ENCODE peak calls at places on chromosomes 5 and 9, in four cellular contexts. I is IMR-90, Z is K562, P is GM12878. A is an unnamed sample.

GRCh38 chr5:66596791-66597757 is 881 bp downstream of the MAST4 start:
- DNase-seq in P (no peak), I (no peak), Z (peak), A (peak)

GRCh38 chr5:22852807-22853670 is at the start of gene CDH12:
- DNase-seq in P (no peak), Z (no peak), I (no peak), A (no peak)

GRCh38 chr9:105737205-105737604 is 42.9 kb downstream of the TMEM38B start:
- DNase-seq in P (no peak), I (no peak), Z (no peak), A (no peak)

GRCh38 chr5:171272996-171273970 is 35.8 kb upstream of the TLX3 start:
- DNase-seq in P (no peak), Z (peak), I (peak), A (peak)

GRCh38 chr9:111501005-111501562 is 16.9 kb upstream of the ECPAS start:
- DNase-seq in Z (no peak), I (no peak), P (no peak), A (no peak)

GRCh38 chr5:98588225-98588624 is 185.2 kb upstream of the RGMB start:
- DNase-seq in Z (no peak), I (peak), P (no peak), A (no peak)

GRCh38 chr9:78938821-78939220 is 632.9 kb upstream of the TLE4 start:
- DNase-seq in I (no peak), P (no peak), Z (no peak), A (no peak)

GRCh38 chr9:116488373-116488772 is 198.7 kb upstream of the TRIM32 start:
- DNase-seq in I (no peak), Z (no peak), P (no peak), A (no peak)

GRCh38 chr5:43676083-43676840 is 73.3 kb downstream of the NNT start:
- DNase-seq in P (no peak), Z (no peak), I (peak), A (no peak)
- TF ChIP-seq ELK1 in P (no peak), Z (no peak), I (no peak), A (no peak)

DNA sequence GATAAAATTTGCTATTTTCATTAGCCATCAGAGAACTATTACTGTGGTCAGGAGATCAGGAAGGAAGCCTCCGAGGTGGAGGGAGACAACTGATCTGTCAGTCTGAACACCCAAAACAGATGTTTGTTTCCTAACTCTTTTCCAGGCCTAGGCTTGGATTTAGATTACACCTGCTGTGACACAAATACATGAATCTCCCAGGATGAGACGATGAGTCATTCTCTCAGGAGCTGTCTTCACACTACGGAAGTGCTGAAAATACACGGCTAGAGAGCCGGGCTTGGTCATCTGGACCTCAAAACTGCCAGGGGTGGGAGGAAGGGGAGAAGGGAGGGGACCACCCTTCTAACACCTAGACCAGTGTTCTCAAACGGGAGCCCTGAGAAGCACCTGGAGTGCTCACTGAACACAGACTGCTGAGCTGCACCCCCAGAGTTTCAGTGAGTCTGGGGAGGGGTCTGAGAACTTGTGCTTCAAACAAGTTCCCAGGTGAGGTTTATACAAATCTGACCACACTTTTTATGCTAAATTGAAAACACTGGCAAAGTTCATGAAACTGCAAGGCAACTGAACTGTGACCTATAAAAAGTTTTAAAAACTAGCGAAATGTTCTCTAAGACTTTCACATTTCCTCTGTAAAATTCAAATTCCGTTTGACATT is 80.3 kb upstream of the EQTN start:
- DNase-seq in I (no peak), P (no peak), Z (peak), A (peak)
- H3K27ac ChIP-seq in I (no peak), P (peak), Z (no peak), A (peak)

DNA sequence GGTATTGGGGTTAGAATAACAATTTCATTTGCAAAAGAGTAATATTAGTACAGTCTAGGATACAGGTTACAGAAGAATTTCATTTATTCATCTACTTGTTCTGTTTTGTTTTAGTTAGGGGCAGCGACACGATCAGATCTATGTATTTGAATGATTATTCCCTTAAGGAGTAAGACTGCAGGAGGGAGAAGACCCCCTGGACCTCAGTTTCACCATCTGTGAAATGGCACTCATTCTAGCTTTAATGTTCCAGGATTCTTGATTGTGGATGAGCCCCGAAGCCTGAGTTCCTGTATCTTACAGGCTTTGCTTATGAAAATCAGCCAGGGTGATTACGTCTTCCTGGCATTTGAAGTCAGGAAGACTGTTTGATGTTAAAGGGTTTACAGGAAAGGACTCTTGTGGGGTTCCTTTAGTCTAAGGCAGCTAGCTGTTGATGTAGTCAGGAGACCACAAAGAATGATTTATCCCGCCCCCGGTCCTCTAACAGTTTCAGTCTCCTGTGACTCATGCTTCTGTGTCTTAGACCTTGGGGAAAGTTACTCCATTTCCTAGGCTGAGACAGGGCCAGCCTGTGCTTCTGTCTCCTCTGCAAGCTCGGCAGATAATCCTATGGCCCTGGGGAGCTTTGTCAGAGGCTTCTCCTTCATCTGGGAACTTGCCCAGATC is 11.5 kb downstream of the SMIM3 start:
- DNase-seq in Z (peak), P (peak), I (peak), A (peak)
- TF ChIP-seq ELK1 in Z (no peak), P (no peak), I (no peak), A (no peak)

GRCh38 chr5:75047356-75047755 is 5.0 kb downstream of the GCNT4 start:
- DNase-seq in I (no peak), P (no peak), Z (no peak), A (no peak)

GRCh38 chr5:75049581-75050274 is 2.6 kb downstream of the GCNT4 start:
- DNase-seq in Z (peak), I (peak), P (no peak), A (peak)

GRCh38 chr5:75050415-75050814 is 1.9 kb downstream of the GCNT4 start:
- DNase-seq in Z (peak), I (no peak), P (no peak), A (peak)

GRCh38 chr5:75046366-75047142 is 5.8 kb downstream of the GCNT4 start:
- DNase-seq in I (no peak), P (no peak), Z (no peak), A (no peak)

GRCh38 chr5:75048457-75048953 is 3.9 kb downstream of the GCNT4 start:
- DNase-seq in Z (no peak), P (peak), I (peak), A (no peak)
- H3K27ac ChIP-seq in Z (no peak), P (no peak), I (no peak), A (no peak)

GRCh38 chr5:43231977-43232376 is 40.0 kb downstream of the NIM1K start:
- DNase-seq in P (no peak), I (no peak), Z (no peak), A (peak)
- TF ChIP-seq ELK1 in P (no peak), I (no peak), Z (no peak), A (no peak)

GRCh38 chr5:69078921-69079537 is 14.8 kb upstream of the SLC30A5 start:
- DNase-seq in I (no peak), P (no peak), Z (peak), A (no peak)
- H3K27ac ChIP-seq in I (no peak), P (no peak), Z (no peak), A (no peak)

GRCh38 chr5:35743644-35744043 is 113.0 kb upstream of the IL7R start:
- DNase-seq in Z (no peak), P (no peak), I (no peak), A (no peak)

GRCh38 chr5:35745193-35745592 is 111.5 kb upstream of the IL7R start:
- DNase-seq in I (no peak), P (no peak), Z (no peak), A (no peak)

GRCh38 chr5:35745666-35746065 is 111.0 kb upstream of the IL7R start:
- DNase-seq in I (no peak), P (no peak), Z (no peak), A (no peak)

GRCh38 chr5:35741126-35741711 is 115.5 kb upstream of the IL7R start:
- DNase-seq in I (peak), P (no peak), Z (no peak), A (no peak)

DNA sequence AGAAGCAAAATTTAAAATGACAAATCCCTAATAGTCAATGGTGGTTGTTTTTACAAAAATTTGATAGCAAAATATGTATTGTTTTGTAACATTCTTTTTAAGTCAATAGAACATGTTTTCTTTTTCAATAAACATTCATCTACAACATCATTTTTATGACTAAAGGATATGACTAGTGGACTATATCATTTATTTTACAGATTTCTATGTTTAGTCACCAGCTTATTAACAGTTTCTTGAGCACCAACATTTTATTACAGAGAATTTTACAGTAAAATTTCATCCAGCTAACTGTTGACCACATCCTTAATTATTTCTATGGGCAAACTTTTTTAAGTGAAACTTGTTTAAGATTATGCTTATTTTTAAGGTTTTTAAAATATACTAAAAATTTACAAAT is 114.7 kb upstream of the IL7R start:
- DNase-seq in Z (no peak), I (no peak), P (no peak), A (no peak)
- TF ChIP-seq ELK1 in Z (no peak), I (no peak), P (no peak), A (no peak)

DNA sequence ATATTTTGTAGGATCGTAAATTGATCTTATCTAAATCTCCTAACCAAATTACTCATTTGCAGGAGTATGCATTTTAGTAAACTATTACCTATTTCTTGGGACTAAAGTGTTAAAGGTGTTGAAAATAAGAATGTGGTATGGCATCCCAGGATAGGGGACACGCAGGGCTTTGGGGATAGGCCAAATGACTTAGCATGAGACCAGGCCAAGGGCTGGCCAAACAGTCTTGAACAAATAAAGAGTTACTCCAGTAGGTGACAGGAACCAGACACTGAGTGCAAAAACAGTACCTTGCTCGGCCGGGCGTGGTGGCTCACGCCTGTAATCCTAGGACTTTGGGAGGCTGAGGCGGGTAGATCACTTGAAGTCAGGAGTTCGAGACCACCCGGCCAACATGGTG is 25.1 kb downstream of the TBC1D2 start:
- DNase-seq in P (no peak), I (no peak), Z (no peak), A (no peak)
- H3K27ac ChIP-seq in P (no peak), I (no peak), Z (no peak), A (peak)

GRCh38 chr5:12691330-12691729 is 787.1 kb upstream of the CTNND2 start:
- DNase-seq in Z (peak), P (no peak), I (no peak), A (no peak)
- TF ChIP-seq ELK1 in Z (no peak), P (no peak), I (no peak), A (no peak)

A was measured in A549.